ENCODE peak calls at places on chromosomes 16 and 17, in ten cellular contexts. G is adrenal gland, U is HCT116, P is A549, K is stomach, H is pancreas, J is thoracic aorta, A is type B pancreatic cell, B is foreskin keratinocyte, D is prostate gland. X is an unnamed sample.

GRCh38 chr17:48051278-48051677 is 3.1 kb downstream of the NFE2L1 start:
- DNase-seq in K (no peak), D (no peak), H (no peak), J (no peak), P (no peak), G (peak), B (no peak), A (no peak), U (no peak), X (peak)

GRCh38 chr16:57574086-57574485 is 31.6 kb downstream of the ADGRG5 start:
- DNase-seq in G (no peak), H (no peak), P (no peak), B (no peak), K (no peak), J (no peak), A (peak), D (no peak), U (no peak), X (no peak)

GRCh38 chr17:57724038-57724728 is 20.9 kb downstream of the CCDC182 start:
- DNase-seq in D (no peak), G (no peak), P (no peak), J (no peak), H (no peak), K (no peak), U (no peak), A (no peak), B (no peak), X (no peak)

GRCh38 chr17:43940630-43941029 is 1.6 kb downstream of the PPY start:
- DNase-seq in P (peak), K (no peak), B (no peak), J (no peak), U (peak), H (no peak), G (no peak), A (no peak), D (no peak), X (no peak)

GRCh38 chr17:2337152-2337810 is at the start of gene SGSM2:
- DNase-seq in P (peak), B (no peak), K (peak), A (no peak), G (peak), H (peak), D (peak), J (no peak), U (no peak), X (no peak)

GRCh38 chr17:34434065-34434464 is 71.0 kb upstream of the CCL1 start:
- DNase-seq in U (no peak), J (no peak), G (no peak), H (no peak), P (no peak), D (no peak), B (no peak), A (no peak), K (no peak), X (no peak)

GRCh38 chr17:34413443-34414076 is 50.5 kb upstream of the CCL1 start:
- DNase-seq in P (no peak), K (no peak), G (no peak), H (no peak), D (no peak), J (no peak), U (no peak), A (no peak), B (no peak), X (no peak)

GRCh38 chr17:20226814-20227482 is 217.8 kb downstream of the SPECC1 start:
- DNase-seq in D (peak), B (peak), A (peak), P (peak), G (peak), H (peak), K (peak), U (peak), J (peak), X (peak)

GRCh38 chr17:55275894-55276804 is 11.4 kb downstream of the HLF start:
- DNase-seq in K (no peak), U (no peak), J (peak), H (no peak), A (no peak), P (no peak), B (peak), D (peak), G (peak), X (peak)

DNA sequence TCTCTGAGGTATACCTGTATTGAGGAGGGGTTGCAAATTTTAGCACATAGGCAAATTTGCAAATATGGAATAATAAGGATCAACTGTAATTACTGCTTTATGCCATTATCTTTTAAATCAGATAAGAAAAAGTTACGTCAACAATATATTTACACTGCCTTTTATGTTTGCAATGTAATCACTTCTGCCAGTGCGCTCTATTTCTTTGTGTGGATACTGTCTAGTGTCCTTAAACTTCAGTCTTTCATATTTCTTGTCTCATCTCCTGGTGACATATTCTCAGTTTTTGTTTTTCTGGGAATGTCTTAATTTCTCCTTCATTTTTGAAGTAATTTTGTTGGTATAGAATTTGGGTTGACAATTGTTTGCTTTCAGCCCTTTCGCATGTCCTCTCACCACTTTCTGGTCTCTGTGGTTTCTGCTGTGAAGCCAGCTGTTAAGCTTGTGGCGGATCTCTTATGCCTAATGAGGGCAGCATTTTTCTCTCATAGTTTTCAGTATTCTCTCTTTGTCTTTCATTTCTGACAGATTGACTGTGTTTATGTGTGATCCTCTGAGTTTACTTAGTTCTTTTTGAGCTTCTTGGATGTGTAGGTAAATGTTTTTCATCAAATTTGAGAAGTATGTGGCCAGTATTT is 37.6 kb upstream of the ABCC11 start:
- DNase-seq in B (no peak), K (no peak), A (no peak), U (no peak), G (no peak), J (no peak), D (no peak), P (no peak), H (no peak), X (no peak)
- TF ChIP-seq CTCF in B (no peak), K (no peak), A (no peak), U (no peak), G (no peak), J (no peak), D (no peak), P (no peak), H (no peak), X (no peak)

DNA sequence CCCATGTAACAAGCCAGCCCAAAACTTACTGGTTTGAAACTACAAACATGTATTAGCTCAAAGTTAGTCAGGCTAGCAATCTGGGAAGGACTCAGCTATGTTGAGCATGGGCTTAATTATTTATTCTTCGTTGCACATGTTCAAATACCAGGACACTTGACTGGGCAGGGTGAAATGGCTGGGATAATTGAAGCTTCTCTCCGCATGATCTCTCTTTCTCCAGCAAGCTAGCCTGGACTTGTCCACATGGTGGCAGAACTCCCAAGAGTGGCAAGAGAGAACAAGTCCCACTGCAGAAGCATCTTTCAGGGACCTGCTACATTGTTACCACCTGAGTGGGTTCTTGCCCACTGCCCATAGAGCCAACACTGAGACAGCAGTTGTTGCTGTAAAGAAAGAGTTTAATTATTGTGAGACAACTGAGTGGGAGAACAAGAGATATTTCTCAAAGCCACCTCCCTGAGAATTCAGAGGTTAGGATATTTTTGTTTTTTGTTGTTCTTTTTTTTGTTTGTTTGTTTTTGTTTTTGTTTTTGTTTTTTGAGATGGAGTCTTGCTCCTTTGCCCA is 16.8 kb upstream of the ATF7IP2 start:
- DNase-seq in J (no peak), K (no peak), A (no peak), P (no peak), B (peak), H (no peak), U (no peak), G (no peak), D (no peak), X (peak)
- TF ChIP-seq CTCF in J (no peak), K (no peak), A (no peak), P (no peak), B (peak), H (no peak), U (peak), G (no peak), D (no peak), X (peak)

DNA sequence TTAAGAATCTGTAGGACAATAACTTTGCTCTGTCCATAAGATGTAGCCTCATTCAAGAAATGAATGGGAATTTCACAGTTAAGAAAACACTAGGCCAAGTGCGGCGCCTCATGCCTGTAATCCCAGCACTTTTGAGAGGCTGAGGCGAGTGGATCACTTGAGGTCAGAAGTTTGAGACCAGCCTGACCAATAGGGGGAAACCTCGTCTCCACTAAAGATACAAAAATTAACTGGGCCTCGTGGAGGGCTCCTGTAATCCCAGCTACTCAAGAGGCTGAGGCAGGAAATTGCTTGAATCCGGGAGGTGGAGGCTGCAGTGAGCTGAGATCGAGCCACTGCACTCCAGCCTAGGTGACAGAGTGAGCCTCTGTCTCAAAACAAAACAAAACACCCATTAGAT is 19.9 kb upstream of the RSL1D1 start:
- DNase-seq in A (no peak), U (no peak), H (no peak), J (no peak), B (no peak), D (no peak), K (no peak), P (no peak), G (no peak), X (no peak)
- TF ChIP-seq CTCF in A (peak), U (peak), H (no peak), J (no peak), B (no peak), D (no peak), K (no peak), P (peak), G (no peak), X (no peak)

GRCh38 chr16:50842013-50842505 is 100.2 kb downstream of the CYLD start:
- DNase-seq in A (no peak), B (no peak), H (no peak), U (no peak), K (no peak), P (no peak), G (no peak), D (no peak), J (no peak), X (no peak)

GRCh38 chr16:50839356-50839755 is 97.5 kb downstream of the CYLD start:
- DNase-seq in U (no peak), A (peak), P (no peak), G (no peak), D (no peak), J (no peak), B (no peak), K (no peak), H (no peak), X (no peak)

GRCh38 chr16:50841081-50841886 is 99.4 kb downstream of the CYLD start:
- DNase-seq in B (no peak), G (peak), A (peak), J (no peak), U (no peak), D (no peak), P (no peak), H (peak), K (no peak), X (no peak)

GRCh38 chr16:50838885-50839284 is 97.0 kb downstream of the CYLD start:
- DNase-seq in D (no peak), U (no peak), B (no peak), H (no peak), P (no peak), K (no peak), G (no peak), J (no peak), A (peak), X (no peak)

GRCh38 chr16:50839920-50840729 is 98.2 kb downstream of the CYLD start:
- DNase-seq in B (no peak), J (no peak), G (no peak), U (no peak), K (no peak), A (peak), D (no peak), P (no peak), H (no peak), X (no peak)
- TF ChIP-seq CTCF in B (peak), J (no peak), G (no peak), U (peak), K (no peak), A (no peak), D (no peak), P (no peak), H (no peak), X (no peak)

GRCh38 chr17:41687828-41688640 is 651 bp upstream of the EIF1 start:
- DNase-seq in P (no peak), U (no peak), D (peak), J (no peak), A (no peak), K (peak), H (no peak), B (no peak), G (peak), X (peak)
- TF ChIP-seq CTCF in P (peak), U (peak), D (no peak), J (no peak), A (peak), K (no peak), H (no peak), B (peak), G (no peak), X (peak)

DNA sequence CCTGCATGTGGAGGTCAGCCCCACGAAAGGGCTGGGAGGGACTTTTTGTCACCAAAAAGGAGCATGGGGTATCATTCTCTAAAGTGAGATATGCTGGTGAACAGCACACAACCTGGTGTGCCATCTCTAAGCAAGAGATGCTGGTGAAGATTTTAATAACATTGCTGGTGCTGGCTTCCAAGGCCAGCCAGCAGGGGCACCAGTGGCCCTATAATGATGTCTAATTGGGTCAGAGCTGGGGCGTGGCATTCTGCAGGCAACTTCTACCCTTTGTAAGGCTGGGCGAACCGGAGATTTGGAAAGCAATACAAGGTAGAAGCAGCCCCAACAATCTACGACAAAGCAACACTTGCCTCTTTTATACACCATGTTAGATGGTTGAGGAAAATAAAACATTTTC is 16.8 kb downstream of the SDR42E1 start:
- DNase-seq in A (no peak), H (no peak), U (no peak), G (no peak), B (no peak), J (no peak), D (no peak), K (no peak), P (peak), X (no peak)
- TF ChIP-seq CTCF in A (peak), H (no peak), U (peak), G (no peak), B (peak), J (no peak), D (no peak), K (no peak), P (no peak), X (peak)

GRCh38 chr16:46607529-46607928 is 13.7 kb downstream of the SHCBP1 start:
- DNase-seq in P (peak), G (no peak), H (no peak), U (peak), D (no peak), J (no peak), B (peak), A (no peak), K (no peak), X (peak)
- TF ChIP-seq CTCF in P (peak), G (peak), H (peak), U (peak), D (peak), J (peak), B (peak), A (peak), K (no peak), X (peak)

GRCh38 chr16:67562526-67562917 is at the start of gene CTCF:
- DNase-seq in G (peak), J (no peak), P (peak), A (no peak), B (no peak), H (peak), U (peak), D (peak), K (peak), X (peak)
- TF ChIP-seq CTCF in G (peak), J (peak), P (peak), A (peak), B (peak), H (peak), U (peak), D (peak), K (peak), X (peak)

DNA sequence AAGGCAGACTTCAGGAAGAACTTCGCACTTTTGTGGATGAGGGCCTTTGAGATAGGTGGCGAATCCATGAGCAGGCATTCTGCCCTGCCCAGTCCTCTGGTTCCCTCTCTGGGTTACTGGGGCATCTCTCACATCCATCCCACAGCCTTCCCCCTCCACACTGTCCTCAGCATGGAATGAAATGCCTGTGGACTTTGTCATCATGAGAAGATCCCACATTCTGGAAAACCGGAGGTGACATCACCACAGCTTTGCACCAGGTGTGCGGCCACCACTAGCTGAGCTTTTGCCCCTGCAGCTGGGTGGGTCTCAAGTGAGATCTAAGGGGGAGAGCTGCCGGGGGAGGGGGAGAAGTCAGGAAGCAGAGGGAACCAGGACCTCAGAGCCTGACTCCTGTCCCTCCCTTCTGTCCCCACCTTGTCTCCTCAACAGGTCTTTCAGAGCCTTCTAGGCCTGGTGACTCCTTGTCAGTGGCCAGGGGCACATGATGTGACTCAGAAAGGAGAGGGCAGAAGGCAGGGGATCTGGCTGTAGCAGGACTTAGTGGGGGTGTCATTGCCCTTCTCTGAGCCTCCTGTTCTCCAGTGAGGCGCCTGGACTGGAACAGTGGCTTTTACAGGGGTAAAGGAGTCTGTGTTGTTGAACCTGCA is 40.0 kb upstream of the DLX4 start:
- DNase-seq in U (peak), A (no peak), G (no peak), D (no peak), B (peak), H (no peak), K (no peak), J (no peak), P (peak), X (no peak)
- TF ChIP-seq CTCF in U (no peak), A (no peak), G (no peak), D (no peak), B (no peak), H (no peak), K (no peak), J (no peak), P (no peak), X (no peak)